ENCODE peak calls at places on chromosomes 7 and 10, in six cellular contexts. O is body of pancreas, F is HFF-Myc, Z is Peyer's patch, S is IMR-90, G is endodermal cell. B is an unnamed sample.

GRCh38 chr7:18393465-18394118 is 102.0 kb upstream of the HDAC9 start:
- DNase-seq in O (no peak), F (no peak), Z (no peak), S (no peak), G (no peak), B (no peak)

GRCh38 chr7:15291707-15292106 is 270.1 kb downstream of the AGMO start:
- DNase-seq in O (no peak), F (no peak), Z (no peak), S (no peak), G (peak), B (no peak)

GRCh38 chr7:28957822-28958234 is 302 bp downstream of the TRIL start:
- DNase-seq in O (no peak), F (no peak), Z (no peak), S (no peak), G (peak), B (peak)

GRCh38 chr10:90470971-90471370 is 386.9 kb downstream of the HTR7 start:
- DNase-seq in O (no peak), F (no peak), Z (no peak), S (no peak), G (no peak), B (peak)

GRCh38 chr10:132984801-132985545 is 42.6 kb upstream of the CFAP46 start:
- DNase-seq in O (no peak), F (no peak), Z (no peak), S (no peak), G (peak), B (no peak)

GRCh38 chr7:122803851-122804250 is 82.4 kb downstream of the CADPS2 start:
- DNase-seq in O (no peak), F (no peak), Z (no peak), S (no peak), G (no peak), B (no peak)

GRCh38 chr10:130339911-130340310 is 203.7 kb downstream of the GLRX3 start:
- DNase-seq in O (no peak), F (no peak), Z (no peak), S (no peak), G (no peak), B (no peak)

GRCh38 chr7:21169667-21170605 is 257.9 kb upstream of the SP4 start:
- DNase-seq in O (no peak), F (no peak), Z (no peak), S (no peak), G (peak), B (no peak)

GRCh38 chr10:58282615-58283014 is 13.7 kb downstream of the CISD1 start:
- DNase-seq in O (no peak), F (no peak), Z (no peak), S (no peak), G (no peak), B (peak)

GRCh38 chr10:61974611-61975010 is 73.1 kb downstream of the ARID5B start:
- DNase-seq in O (peak), F (peak), Z (peak), S (peak), G (no peak), B (peak)

GRCh38 chr10:127405221-127405620 is 143.9 kb upstream of the NPS start:
- DNase-seq in O (no peak), F (peak), Z (no peak), S (peak), G (no peak), B (peak)

DNA sequence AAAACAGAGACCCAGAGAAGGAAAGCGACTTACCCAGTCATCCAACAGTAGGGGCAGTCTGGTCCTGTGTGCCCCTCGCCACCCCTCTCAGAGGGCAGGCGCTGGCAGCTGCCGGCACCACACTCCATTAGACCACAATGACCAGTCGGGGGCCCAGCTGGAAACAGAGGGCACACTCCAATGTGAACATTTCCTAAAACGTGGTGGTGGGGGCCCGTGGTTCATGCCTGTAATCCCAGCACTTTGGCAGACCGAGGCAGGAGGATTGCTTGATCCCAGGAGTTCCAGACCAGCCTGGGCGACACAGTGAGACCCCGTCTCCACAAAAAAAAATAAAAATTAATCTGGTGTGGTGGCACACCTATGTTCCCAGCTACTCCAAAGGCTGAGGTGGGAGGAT is 912 bp upstream of the OAT start:
- DNase-seq in O (no peak), F (no peak), Z (peak), S (no peak), G (no peak), B (no peak)
- H3K4me3 ChIP-seq in O (no peak), F (no peak), Z (no peak), S (no peak), G (no peak), B (no peak)

DNA sequence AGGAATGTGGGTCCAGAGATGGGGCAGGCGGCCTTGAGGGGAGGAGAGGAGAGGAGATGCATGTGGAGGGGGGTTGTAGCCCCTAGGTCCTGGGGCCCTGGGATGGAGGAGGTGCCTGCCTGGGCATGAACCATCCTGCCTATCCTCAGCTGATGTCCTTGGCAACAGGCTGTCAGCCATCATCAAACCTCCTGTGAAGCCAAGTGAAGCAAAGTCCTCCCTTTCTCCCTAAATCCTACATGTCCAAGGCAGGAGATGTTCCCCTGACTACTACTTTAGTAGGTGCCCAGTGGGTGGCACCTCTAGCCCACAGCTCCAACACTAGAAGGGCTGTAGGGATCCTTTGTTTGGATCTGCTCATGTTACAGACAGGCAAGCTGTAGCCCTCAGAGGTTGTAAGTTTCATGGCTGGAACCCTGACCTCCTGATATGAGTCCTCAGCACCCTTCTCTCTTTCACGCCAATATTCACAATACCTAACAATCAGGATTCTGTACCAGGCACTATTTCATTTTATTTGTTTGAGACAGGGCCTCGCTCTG is 66.6 kb upstream of the SYPL1 start:
- DNase-seq in O (peak), F (peak), Z (no peak), S (peak), G (no peak), B (peak)
- TF ChIP-seq CTCF in O (peak), F (peak), Z (no peak), S (peak), G (peak), B (peak)

GRCh38 chr7:47543659-47544058 is 38.3 kb downstream of the TNS3 start:
- DNase-seq in O (no peak), F (no peak), Z (no peak), S (no peak), G (no peak), B (no peak)
- H3K4me3 ChIP-seq in O (no peak), F (no peak), Z (no peak), S (no peak), G (no peak), B (no peak)

GRCh38 chr7:34757570-34758110 is 99.6 kb downstream of the NPSR1 start:
- DNase-seq in O (no peak), F (no peak), Z (no peak), S (no peak), G (no peak), B (no peak)

GRCh38 chr7:34761627-34762026 is 103.6 kb downstream of the NPSR1 start:
- DNase-seq in O (no peak), F (no peak), Z (no peak), S (no peak), G (no peak), B (peak)

GRCh38 chr7:34760271-34760670 is 102.3 kb downstream of the NPSR1 start:
- DNase-seq in O (no peak), F (no peak), Z (no peak), S (no peak), G (no peak), B (no peak)

GRCh38 chr7:34758111-34758601 is 100.1 kb downstream of the NPSR1 start:
- DNase-seq in O (no peak), F (no peak), Z (no peak), S (no peak), G (no peak), B (no peak)

GRCh38 chr7:34759477-34760125 is 101.6 kb downstream of the NPSR1 start:
- DNase-seq in O (no peak), F (peak), Z (no peak), S (peak), G (peak), B (peak)
- TF ChIP-seq CTCF in O (peak), F (peak), Z (no peak), S (peak), G (peak), B (peak)

GRCh38 chr7:159017210-159017609 is 127.5 kb downstream of the VIPR2 start:
- DNase-seq in O (no peak), F (no peak), Z (no peak), S (no peak), G (no peak), B (no peak)
- H3K4me3 ChIP-seq in O (no peak), F (no peak), Z (no peak), S (no peak), G (no peak), B (no peak)

GRCh38 chr7:91880413-91881241 is at the start of gene MTERF1:
- DNase-seq in O (peak), F (peak), Z (peak), S (peak), G (peak), B (peak)

GRCh38 chr7:91872928-91873327 is 7.6 kb downstream of the MTERF1 start:
- DNase-seq in O (no peak), F (no peak), Z (no peak), S (no peak), G (no peak), B (no peak)

GRCh38 chr7:91880016-91880412 is 488 bp downstream of the MTERF1 start:
- DNase-seq in O (no peak), F (no peak), Z (no peak), S (no peak), G (no peak), B (peak)

GRCh38 chr7:91875851-91876250 is 4.7 kb downstream of the MTERF1 start:
- DNase-seq in O (no peak), F (no peak), Z (no peak), S (no peak), G (no peak), B (peak)

GRCh38 chr7:91876391-91877133 is 3.9 kb downstream of the MTERF1 start:
- DNase-seq in O (no peak), F (no peak), Z (no peak), S (peak), G (no peak), B (peak)
- TF ChIP-seq CTCF in O (peak), F (peak), Z (no peak), S (peak), G (peak), B (peak)

GRCh38 chr10:91549296-91549695 is 83.6 kb downstream of the PPP1R3C start:
- DNase-seq in O (no peak), F (no peak), Z (no peak), S (no peak), G (no peak), B (no peak)
- H3K4me3 ChIP-seq in O (no peak), F (no peak), Z (no peak), S (no peak), G (no peak), B (no peak)

GRCh38 chr7:8443871-8444756 is 10.7 kb downstream of the NXPH1 start:
- DNase-seq in O (peak), F (no peak), Z (no peak), S (no peak), G (peak), B (no peak)
- TF ChIP-seq CTCF in O (no peak), F (no peak), Z (no peak), S (no peak), G (peak), B (no peak)

B was measured in choroid plexus epithelial cell.